ENCODE peak calls at places on chromosomes 2 and 18, in seven cellular contexts. P is SJCRH30, F is DND-41, Z is right atrium auricular region, D is OCI-LY7, C is hepatocyte, Q is adrenal gland. W is an unnamed sample.
A peak's percentile ranks its signal among the peaks of the same experiment; 100 is the strongest.

GRCh38 chr2:28351621-28352020 is 41.0 kb upstream of the FOSL2 start:
- DNase-seq in F (no peak), Q (no peak), P (no peak), C (no peak), Z (no peak), D (no peak), W (no peak)

GRCh38 chr2:105797298-105797819 is 52.6 kb downstream of the NCK2 start:
- DNase-seq in Z (no peak), C (no peak), P (no peak), F (peak; percentile 77), D (peak; percentile 84), Q (no peak), W (no peak)

GRCh38 chr2:68889500-68889899 is 18.3 kb upstream of the BMP10 start:
- DNase-seq in D (no peak), Q (peak; percentile 29), F (no peak), C (no peak), P (peak; percentile 99), Z (no peak), W (no peak)

GRCh38 chr18:79964330-79965118 is at the start of gene HSBP1L1:
- DNase-seq in C (peak; percentile 92), D (peak; percentile 38), P (no peak), Q (peak; percentile 76), Z (no peak), F (no peak), W (peak; percentile 50)

GRCh38 chr2:68755071-68755470 is 20.5 kb downstream of the ARHGAP25 start:
- DNase-seq in D (no peak), Z (no peak), Q (no peak), F (no peak), C (no peak), P (no peak), W (no peak)

GRCh38 chr2:205197468-205198129 is 484.7 kb upstream of the NRP2 start:
- DNase-seq in D (no peak), C (no peak), Q (no peak), P (peak; percentile 60), Z (no peak), F (no peak), W (no peak)

GRCh38 chr2:181258761-181259160 is 198.4 kb upstream of the ITGA4 start:
- DNase-seq in D (no peak), C (peak; percentile 16), Z (no peak), F (no peak), Q (no peak), P (no peak), W (no peak)

GRCh38 chr2:42961385-42961800 is 169.0 kb upstream of the HAAO start:
- DNase-seq in C (no peak), F (no peak), D (peak; percentile 64), Q (peak; percentile 42), Z (peak; percentile 91), P (no peak), W (no peak)

GRCh38 chr2:201327678-201328077 is 29.5 kb downstream of the FLACC1 start:
- DNase-seq in P (no peak), C (no peak), F (no peak), Q (no peak), D (no peak), Z (no peak), W (no peak)

GRCh38 chr2:186879312-186879711 is 30.3 kb upstream of the ZSWIM2 start:
- DNase-seq in C (no peak), Q (no peak), Z (no peak), D (no peak), F (no peak), P (no peak), W (no peak)
- H3K9me3 ChIP-seq in C (no peaks in the 10 kb centered on the region), Q (peaks cover 5% of the 10 kb centered on the region), Z (no peaks in the 10 kb centered on the region), D (no peaks in the 10 kb centered on the region), F (no peaks in the 10 kb centered on the region), P (peaks cover 11% of the 10 kb centered on the region), W (no peaks in the 10 kb centered on the region)

GRCh38 chr18:44241041-44241440 is 439.6 kb upstream of the SETBP1 start:
- DNase-seq in Z (no peak), P (no peak), D (no peak), F (no peak), C (no peak), Q (no peak), W (no peak)
- H3K9me3 ChIP-seq in Z (no peaks in the 10 kb centered on the region), P (no peaks in the 10 kb centered on the region), D (no peaks in the 10 kb centered on the region), F (no peaks in the 10 kb centered on the region), C (no peaks in the 10 kb centered on the region), Q (no peaks in the 10 kb centered on the region), W (no peaks in the 10 kb centered on the region)

GRCh38 chr18:70576281-70577022 is 287.6 kb downstream of the SOCS6 start:
- DNase-seq in Z (no peak), C (no peak), D (no peak), Q (no peak), P (no peak), F (no peak), W (no peak)
- H3K9me3 ChIP-seq in Z (no peaks in the 10 kb centered on the region), C (no peaks in the 10 kb centered on the region), D (no peaks in the 10 kb centered on the region), Q (no peaks in the 10 kb centered on the region), P (no peaks in the 10 kb centered on the region), F (no peaks in the 10 kb centered on the region), W (no peaks in the 10 kb centered on the region)

GRCh38 chr2:67565761-67566160 is 168.6 kb downstream of the ETAA1 start:
- DNase-seq in P (no peak), Z (no peak), Q (no peak), C (peak; percentile 47), D (no peak), F (no peak), W (no peak)
- H3K9me3 ChIP-seq in P (no peaks in the 10 kb centered on the region), Z (no peaks in the 10 kb centered on the region), Q (no peaks in the 10 kb centered on the region), C (no peaks in the 10 kb centered on the region), D (no peaks in the 10 kb centered on the region), F (no peaks in the 10 kb centered on the region), W (no peaks in the 10 kb centered on the region)

GRCh38 chr18:61681065-61681464 is 211.7 kb downstream of the RNF152 start:
- DNase-seq in D (no peak), Z (no peak), Q (no peak), C (no peak), P (no peak), F (no peak), W (no peak)
- H3K9me3 ChIP-seq in D (no peaks in the 10 kb centered on the region), Z (no peaks in the 10 kb centered on the region), Q (peaks cover 6% of the 10 kb centered on the region), C (peaks cover 14% of the 10 kb centered on the region), P (no peaks in the 10 kb centered on the region), F (peaks cover 6% of the 10 kb centered on the region), W (no peaks in the 10 kb centered on the region)

DNA sequence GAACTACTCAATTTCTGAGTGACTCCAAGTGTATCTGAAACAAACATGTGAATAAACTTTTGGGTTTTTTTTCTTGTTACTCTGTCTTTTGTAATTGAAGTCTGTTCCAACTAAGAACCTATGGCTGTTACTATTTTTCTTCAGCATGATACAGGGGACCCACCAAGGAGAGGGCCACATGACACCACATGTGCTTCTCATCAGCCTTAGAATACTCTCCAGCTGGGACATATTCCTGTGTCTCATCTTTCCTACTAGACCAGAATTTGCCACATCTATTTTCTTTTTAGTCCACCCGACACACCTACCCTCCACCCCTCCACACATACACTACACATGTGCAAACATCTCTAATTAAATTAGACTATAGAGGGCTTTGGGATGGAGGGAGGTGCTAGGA is 191.7 kb upstream of the NDUFV2 start:
- DNase-seq in Q (no peak), P (no peak), D (no peak), Z (no peak), F (no peak), C (no peak), W (no peak)
- H3K9me3 ChIP-seq in Q (no peaks in the 10 kb centered on the region), P (no peaks in the 10 kb centered on the region), D (peaks cover 56% of the 10 kb centered on the region), Z (no peaks in the 10 kb centered on the region), F (no peaks in the 10 kb centered on the region), C (no peaks in the 10 kb centered on the region), W (no peaks in the 10 kb centered on the region)

DNA sequence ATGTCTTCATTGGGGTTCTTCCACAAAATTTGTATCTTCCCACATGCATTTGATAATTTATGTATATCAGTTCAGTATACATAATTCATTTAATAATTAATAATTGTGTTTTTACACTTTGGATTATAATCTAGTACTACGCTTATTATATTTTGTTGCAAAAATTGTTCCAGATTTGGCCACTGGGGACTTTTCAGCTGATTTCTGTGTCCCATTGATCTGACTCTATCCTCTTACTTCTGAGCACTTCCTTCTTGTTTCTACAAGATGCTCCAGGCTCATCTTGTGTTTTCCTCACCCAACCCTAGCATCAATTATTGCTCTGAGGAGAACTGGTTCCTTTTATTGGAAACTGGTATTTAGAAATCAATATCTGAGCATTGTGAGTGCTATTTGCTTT is 215.3 kb upstream of the CDH19 start:
- DNase-seq in P (no peak), Z (no peak), D (no peak), C (no peak), F (no peak), Q (no peak), W (no peak)
- H3K9me3 ChIP-seq in P (no peaks in the 10 kb centered on the region), Z (no peaks in the 10 kb centered on the region), D (no peaks in the 10 kb centered on the region), C (no peaks in the 10 kb centered on the region), F (no peaks in the 10 kb centered on the region), Q (no peaks in the 10 kb centered on the region), W (no peaks in the 10 kb centered on the region)

GRCh38 chr2:234275515-234275914 is 221.4 kb downstream of the ARL4C start:
- DNase-seq in Z (no peak), D (no peak), P (no peak), F (no peak), C (no peak), Q (no peak), W (no peak)

GRCh38 chr2:234273887-234274584 is 222.8 kb downstream of the ARL4C start:
- DNase-seq in C (no peak), P (no peak), Z (no peak), Q (no peak), D (no peak), F (no peak), W (no peak)

GRCh38 chr2:234279646-234280045 is 217.2 kb downstream of the ARL4C start:
- DNase-seq in D (no peak), Z (no peak), Q (no peak), F (no peak), C (no peak), P (peak; percentile 70), W (no peak)

DNA sequence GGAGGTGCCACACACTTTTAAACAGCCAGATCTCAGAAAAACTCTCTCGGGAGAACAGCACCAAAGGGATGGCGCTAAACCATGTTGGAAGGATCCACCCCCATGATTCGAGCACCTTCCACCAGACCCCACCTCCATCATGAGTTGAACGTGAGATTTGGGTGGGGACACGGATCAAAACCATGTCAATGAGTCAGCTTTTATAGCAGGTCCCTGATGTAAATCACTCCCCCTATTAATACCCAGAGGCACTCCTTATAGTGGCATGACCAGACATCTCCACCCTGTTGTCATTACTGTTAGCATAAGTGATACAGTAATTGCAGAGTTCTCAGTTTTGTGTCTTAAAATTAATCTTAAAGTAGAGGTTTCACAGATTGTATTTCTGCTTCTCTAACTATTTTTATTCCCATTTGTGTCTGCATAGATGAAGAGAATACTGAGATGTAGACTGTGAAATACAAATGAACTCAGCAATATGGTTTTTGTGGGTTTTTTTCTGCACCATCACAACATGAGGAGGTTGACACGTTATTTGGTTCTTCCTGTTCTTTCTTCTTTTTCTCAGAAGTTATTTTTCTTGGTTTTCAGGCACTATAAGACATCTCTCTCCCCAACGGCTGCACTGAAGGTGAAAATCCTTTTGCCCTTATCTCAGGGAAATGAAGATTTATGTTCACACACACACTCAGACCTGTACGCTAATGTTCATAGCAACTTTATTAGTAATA is 218.2 kb downstream of the ARL4C start:
- DNase-seq in C (no peak), Z (no peak), D (no peak), F (peak; percentile 70), P (no peak), Q (no peak), W (no peak)
- H3K9me3 ChIP-seq in C (no peaks in the 10 kb centered on the region), Z (no peaks in the 10 kb centered on the region), D (no peaks in the 10 kb centered on the region), F (peaks cover 13% of the 10 kb centered on the region), P (peaks cover 3% of the 10 kb centered on the region), Q (no peaks in the 10 kb centered on the region), W (no peaks in the 10 kb centered on the region)

W was measured in T-helper 17 cell.